ENCODE peak calls at places on chromosome 22, in eight cellular contexts. J is Right ventricle myocardium superior; B is NCI-H1436 treated with DMSO at 0.1 percent for 48 hours; F is choroid plexus epithelial cell; E is activated effector memory CD4-positive, alpha-beta T cell treated with Interleukin-2 at 50 U/mL for 16 hours; C is activated T-cell treated with anti-CD3 and anti-CD28 coated beads for 24 hours; L is fibroblast of lung; R is HFFc6. X is an unnamed sample.

GRCh38 chr22:35601743-35602633 is 15.1 kb downstream of the MB start:
- DNase-seq in J (no peak), B (no peak), F (peak), E (no peak), C (no peak), L (peak), R (peak), X (peak)

GRCh38 chr22:29113329-29113728 is 40.5 kb downstream of the KREMEN1 start:
- DNase-seq in J (no peak), B (no peak), F (no peak), E (no peak), C (no peak), L (no peak), R (no peak), X (no peak)

GRCh38 chr22:35301370-35301874 is 1.7 kb downstream of the TOM1 start:
- DNase-seq in J (peak), B (no peak), F (peak), E (no peak), C (no peak), L (peak), R (peak), X (peak)

GRCh38 chr22:27834364-27835185 is 33.0 kb upstream of the MN1 start:
- DNase-seq in J (no peak), B (no peak), F (no peak), E (no peak), C (no peak), L (no peak), R (no peak), X (no peak)

GRCh38 chr22:23075525-23076216 is 5.4 kb downstream of the GNAZ start:
- DNase-seq in J (peak), B (no peak), F (no peak), E (no peak), C (no peak), L (no peak), R (no peak), X (no peak)

GRCh38 chr22:30694638-30695350 is at the start of gene OSBP2:
- DNase-seq in J (peak), B (no peak), F (no peak), E (peak), C (no peak), L (no peak), R (no peak), X (no peak)

GRCh38 chr22:29342177-29342576 is 26.7 kb upstream of the RASL10A start:
- DNase-seq in J (no peak), B (no peak), F (no peak), E (no peak), C (no peak), L (no peak), R (no peak), X (no peak)

GRCh38 chr22:46070722-46071450 is 79.4 kb upstream of the PPARA start:
- DNase-seq in J (peak), B (no peak), F (peak), E (peak), C (peak), L (peak), R (peak), X (no peak)

GRCh38 chr22:25062378-25063095 is 110.0 kb downstream of the KIAA1671 start:
- DNase-seq in J (no peak), B (no peak), F (no peak), E (peak), C (peak), L (no peak), R (no peak), X (no peak)

GRCh38 chr22:37230673-37231405 is 13.2 kb downstream of the RAC2 start:
- DNase-seq in J (no peak), B (no peak), F (peak), E (no peak), C (peak), L (peak), R (peak), X (no peak)

GRCh38 chr22:37163618-37164534 is 14.2 kb upstream of the IL2RB start:
- DNase-seq in J (no peak), B (no peak), F (no peak), E (peak), C (peak), L (no peak), R (no peak), X (no peak)

GRCh38 chr22:22031183-22031560 is 48.6 kb upstream of the TOP3B start:
- DNase-seq in J (no peak), B (no peak), F (no peak), E (no peak), C (no peak), L (no peak), R (no peak), X (no peak)

GRCh38 chr22:50114221-50114981 is 24.6 kb downstream of the MOV10L1 start:
- DNase-seq in J (no peak), B (no peak), F (peak), E (no peak), C (no peak), L (peak), R (peak), X (no peak)

GRCh38 chr22:41074466-41074865 is 17.9 kb upstream of the EP300 start:
- DNase-seq in J (no peak), B (no peak), F (no peak), E (no peak), C (no peak), L (no peak), R (no peak), X (no peak)

X was measured in gastrocnemius medialis.